ENCODE peak calls at places on chromosome 3, in ten cellular contexts. W is substantia nigra; Q is HepG2; Y is stomach; C is HuH-7; B is dermis microvascular lymphatic vessel endothelial cell; M is GM06990; L is activated CD4-positive, alpha-beta T cell treated with anti-CD3 and anti-CD28 coated beads for 4 hours; F is RWPE1; E is amniotic stem cell. K is an unnamed sample.

GRCh38 chr3:163039636-163040035 is 1543.0 kb downstream of the OTOL1 start:
- DNase-seq in Y (no peak), Q (no peak), C (no peak), F (no peak), W (no peak), M (no peak), L (no peak), E (no peak), B (no peak), K (no peak)

GRCh38 chr3:118987466-118987865 is 47.2 kb downstream of the IGSF11 start:
- DNase-seq in E (no peak), L (no peak), C (no peak), W (peak; percentile 28), Y (peak; percentile 69), Q (no peak), F (no peak), M (no peak), B (no peak), K (no peak)

GRCh38 chr3:174859756-174860155 is 622 bp downstream of the NAALADL2 start:
- DNase-seq in L (no peak), C (no peak), W (no peak), B (no peak), F (no peak), Q (no peak), M (no peak), E (no peak), Y (no peak), K (no peak)

GRCh38 chr3:14297784-14298236 is 104.6 kb upstream of the SLC6A6 start:
- DNase-seq in Q (no peak), M (no peak), F (peak; percentile 15), B (no peak), L (no peak), C (no peak), W (no peak), E (no peak), Y (no peak), K (no peak)

GRCh38 chr3:76561494-76562242 is 478.2 kb upstream of the ROBO2 start:
- DNase-seq in L (no peak), F (no peak), C (no peak), M (no peak), Y (no peak), E (no peak), B (no peak), W (no peak), Q (no peak), K (no peak)

GRCh38 chr3:54780336-54780735 is 147.5 kb downstream of the LRTM1 start:
- DNase-seq in F (no peak), W (no peak), M (no peak), B (no peak), L (no peak), Y (no peak), E (no peak), C (no peak), Q (no peak), K (no peak)

GRCh38 chr3:149507491-149508324 is 33.2 kb downstream of the TM4SF4 start:
- DNase-seq in B (no peak), Q (no peak), W (no peak), E (no peak), M (no peak), C (no peak), L (no peak), F (no peak), Y (no peak), K (no peak)

GRCh38 chr3:136122006-136122405 is 74.1 kb downstream of the MSL2 start:
- DNase-seq in E (no peak), W (no peak), M (no peak), F (no peak), Q (no peak), Y (no peak), B (no peak), L (no peak), C (no peak), K (no peak)

GRCh38 chr3:120093119-120093922 is 926 bp downstream of the GSK3B start:
- DNase-seq in W (no peak), F (no peak), Q (no peak), B (peak; percentile 63), E (no peak), Y (no peak), L (peak; percentile 7), C (no peak), M (no peak), K (peak; percentile 63)

GRCh38 chr3:23676093-23676492 is 129.7 kb upstream of the UBE2E1 start:
- DNase-seq in F (no peak), B (no peak), L (no peak), Y (no peak), E (no peak), Q (no peak), M (no peak), W (no peak), C (no peak), K (no peak)